ENCODE peak calls at places on chromosomes 2 and 18, in eight cellular contexts. A, S, W, Z, X, C, M and I are unnamed samples.

GRCh38 chr2:191791953-191792560 is 54.8 kb downstream of the CAVIN2 start:
- DNase-seq in W (no peak), X (no peak), A (no peak), M (no peak), Z (peak), C (no peak), S (no peak), I (no peak)

GRCh38 chr18:44681611-44682010 is 923 bp downstream of the SETBP1 start:
- DNase-seq in X (no peak), Z (no peak), W (no peak), S (no peak), C (no peak), A (no peak), M (no peak), I (no peak)

GRCh38 chr2:147469471-147469870 is 375.4 kb upstream of the ACVR2A start:
- DNase-seq in C (no peak), M (no peak), W (no peak), A (no peak), S (no peak), Z (no peak), X (no peak), I (no peak)

GRCh38 chr18:3350566-3351527 is 88.9 kb downstream of the MYL12B start:
- DNase-seq in M (no peak), C (no peak), X (no peak), W (no peak), A (no peak), Z (peak), S (peak), I (no peak)

GRCh38 chr2:171522057-171522803 is at the start of gene CYBRD1:
- DNase-seq in A (peak), X (peak), S (no peak), M (peak), C (peak), W (peak), Z (peak), I (peak)

GRCh38 chr2:239555566-239555895 is 154.7 kb upstream of the HDAC4 start:
- DNase-seq in S (no peak), X (no peak), Z (no peak), C (no peak), A (no peak), M (no peak), W (no peak), I (no peak)

GRCh38 chr2:24814498-24814897 is 21.3 kb downstream of the CENPO start:
- DNase-seq in X (no peak), S (no peak), W (no peak), C (no peak), Z (no peak), A (no peak), M (no peak), I (no peak)

GRCh38 chr18:75065251-75066000 is 143.5 kb downstream of the PTGR3 start:
- DNase-seq in M (no peak), C (no peak), W (no peak), X (no peak), Z (no peak), S (no peak), A (no peak), I (no peak)

GRCh38 chr2:158004131-158004530 is 97.5 kb upstream of the UPP2 start:
- DNase-seq in S (no peak), Z (no peak), M (no peak), A (no peak), W (no peak), X (no peak), C (no peak), I (no peak)

GRCh38 chr2:204362603-204363002 is 182.7 kb upstream of the PARD3B start:
- DNase-seq in A (no peak), W (no peak), Z (no peak), C (no peak), M (no peak), S (no peak), X (no peak), I (no peak)

GRCh38 chr2:12176621-12177020 is 430.2 kb downstream of the LPIN1 start:
- DNase-seq in C (no peak), W (no peak), M (no peak), S (no peak), Z (no peak), X (no peak), A (no peak), I (no peak)

GRCh38 chr2:206603269-206603668 is 39.0 kb upstream of the FAM237A start:
- DNase-seq in C (no peak), X (no peak), A (no peak), S (no peak), Z (no peak), M (no peak), W (no peak), I (no peak)

GRCh38 chr2:237427807-237428506 is 14.0 kb upstream of the COL6A3 start:
- DNase-seq in S (no peak), A (no peak), W (no peak), M (no peak), X (no peak), C (no peak), Z (no peak), I (no peak)

GRCh38 chr18:44733069-44733753 is 52.5 kb downstream of the SETBP1 start:
- DNase-seq in W (no peak), A (no peak), Z (peak), S (no peak), X (no peak), C (no peak), M (no peak), I (no peak)

GRCh38 chr2:58019209-58019608 is 27.4 kb upstream of the VRK2 start:
- DNase-seq in C (no peak), A (no peak), M (no peak), S (no peak), Z (peak), W (no peak), X (no peak), I (no peak)

GRCh38 chr2:19362094-19362649 is 3.7 kb upstream of the OSR1 start:
- DNase-seq in M (no peak), A (no peak), Z (peak), X (no peak), S (no peak), W (peak), C (no peak), I (no peak)

GRCh38 chr2:12948231-12948962 is 231.7 kb downstream of the TRIB2 start:
- DNase-seq in C (no peak), Z (peak), X (no peak), A (no peak), W (no peak), M (no peak), S (no peak), I (no peak)

GRCh38 chr18:3998698-3999333 is 456.3 kb downstream of the DLGAP1 start:
- DNase-seq in M (no peak), Z (peak), C (no peak), X (no peak), A (no peak), S (peak), W (peak), I (no peak)

GRCh38 chr2:215728504-215729065 is 284.8 kb downstream of the MREG start:
- DNase-seq in C (no peak), W (peak), M (no peak), X (no peak), S (no peak), A (no peak), Z (peak), I (no peak)

GRCh38 chr2:28752608-28752984 is 966 bp downstream of the PPP1CB start:
- DNase-seq in S (no peak), A (no peak), W (no peak), Z (no peak), C (no peak), M (no peak), X (no peak), I (no peak)

GRCh38 chr2:28754321-28754720 is 2.7 kb downstream of the PPP1CB start:
- DNase-seq in A (no peak), Z (peak), W (no peak), M (no peak), S (no peak), C (no peak), X (no peak), I (no peak)

GRCh38 chr2:28751956-28752607 is 452 bp downstream of the PPP1CB start:
- DNase-seq in C (peak), A (no peak), W (no peak), S (no peak), Z (no peak), M (peak), X (peak), I (peak)

GRCh38 chr2:28751102-28751955 is at the start of gene PPP1CB:
- DNase-seq in C (peak), M (peak), X (peak), S (peak), A (peak), W (peak), Z (peak), I (peak)

DNA sequence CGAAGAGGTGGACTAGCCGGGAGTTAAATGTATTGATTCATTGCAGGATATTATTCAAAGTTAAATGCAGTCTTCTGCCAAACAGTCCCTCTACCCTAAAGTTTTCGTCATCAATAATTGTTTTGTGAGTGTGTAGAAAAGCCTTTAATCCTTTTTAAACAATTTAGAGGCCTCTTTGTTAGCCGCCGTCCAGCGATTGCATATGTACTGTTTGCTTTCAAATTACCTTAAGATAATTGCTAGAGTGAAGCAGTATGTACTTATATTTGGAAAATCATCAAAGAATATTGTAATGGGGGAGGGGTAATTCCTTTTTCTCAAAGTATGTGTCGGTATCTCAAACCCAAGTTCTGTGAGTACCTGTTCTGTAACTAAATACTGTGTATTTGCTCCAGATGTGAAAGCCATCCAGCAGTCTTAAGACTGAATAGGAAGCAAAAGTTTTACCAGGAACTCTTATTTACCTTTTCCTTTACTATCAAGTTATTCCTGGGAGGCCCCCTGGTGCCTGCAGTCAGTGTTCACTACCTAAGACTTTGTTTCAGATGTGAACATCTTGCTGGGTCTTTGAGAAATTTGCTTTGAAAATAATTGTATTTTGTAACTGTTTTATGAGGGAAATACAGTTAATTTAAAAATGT is 1.5 kb downstream of the PPP1CB start:
- DNase-seq in S (peak), W (peak), A (peak), Z (peak), M (no peak), C (peak), X (peak), I (no peak)
- TF ChIP-seq POLR2A in S (no peak), W (no peak), A (no peak), Z (no peak), M (no peak), C (no peak), X (no peak), I (no peak)

DNA sequence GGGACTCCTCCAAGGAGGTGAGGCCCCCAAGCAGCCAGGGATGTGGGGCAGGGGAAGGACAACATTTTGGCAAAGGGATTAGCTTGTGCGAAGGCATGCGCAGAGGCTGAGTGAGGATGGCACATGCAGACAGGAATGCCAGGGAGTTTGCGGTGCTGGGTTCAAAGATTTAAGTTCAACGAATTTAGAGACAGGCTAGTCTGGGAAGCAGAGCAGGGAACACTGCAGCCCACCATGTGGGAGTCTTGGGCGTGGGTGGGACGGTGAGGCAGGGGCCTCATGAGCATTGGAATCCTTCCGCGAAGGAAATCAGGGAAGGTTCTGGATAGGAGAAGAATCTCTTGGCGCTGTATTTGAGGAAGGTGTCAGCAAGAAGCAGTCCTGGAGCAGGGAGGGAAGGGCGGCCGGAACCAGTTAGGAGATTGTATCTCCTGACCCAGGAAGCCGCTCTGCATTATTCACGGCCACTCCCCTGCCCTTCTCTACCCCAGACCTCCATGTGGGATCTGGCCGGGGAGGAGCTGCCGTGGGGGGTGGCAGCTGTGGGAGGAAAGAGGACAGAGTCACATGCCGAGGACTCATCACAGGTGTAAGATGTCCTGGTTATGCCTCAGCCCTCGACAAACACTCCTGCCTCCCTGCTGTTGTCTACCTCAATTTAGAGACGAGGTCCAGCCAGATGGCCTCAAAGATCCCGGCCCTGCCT is 123.6 kb upstream of the SMAD2 start:
- DNase-seq in X (peak), Z (no peak), A (no peak), S (no peak), M (no peak), C (no peak), W (no peak), I (no peak)
- TF ChIP-seq POLR2A in X (no peak), Z (no peak), A (no peak), S (no peak), M (no peak), C (no peak), W (no peak), I (no peak)

GRCh38 chr2:156321243-156321904 is 11.1 kb downstream of the NR4A2 start:
- DNase-seq in X (peak), Z (no peak), W (no peak), M (no peak), S (no peak), C (peak), A (no peak), I (no peak)

GRCh38 chr2:156325671-156326385 is 6.7 kb downstream of the NR4A2 start:
- DNase-seq in Z (no peak), C (no peak), X (no peak), M (no peak), S (no peak), W (no peak), A (no peak), I (no peak)

GRCh38 chr2:156322103-156322671 is 10.3 kb downstream of the NR4A2 start:
- DNase-seq in Z (no peak), X (no peak), A (no peak), M (no peak), S (no peak), W (no peak), C (no peak), I (no peak)

GRCh38 chr2:156322681-156323211 is 9.8 kb downstream of the NR4A2 start:
- DNase-seq in W (no peak), A (no peak), C (no peak), Z (no peak), X (no peak), S (no peak), M (no peak), I (no peak)

DNA sequence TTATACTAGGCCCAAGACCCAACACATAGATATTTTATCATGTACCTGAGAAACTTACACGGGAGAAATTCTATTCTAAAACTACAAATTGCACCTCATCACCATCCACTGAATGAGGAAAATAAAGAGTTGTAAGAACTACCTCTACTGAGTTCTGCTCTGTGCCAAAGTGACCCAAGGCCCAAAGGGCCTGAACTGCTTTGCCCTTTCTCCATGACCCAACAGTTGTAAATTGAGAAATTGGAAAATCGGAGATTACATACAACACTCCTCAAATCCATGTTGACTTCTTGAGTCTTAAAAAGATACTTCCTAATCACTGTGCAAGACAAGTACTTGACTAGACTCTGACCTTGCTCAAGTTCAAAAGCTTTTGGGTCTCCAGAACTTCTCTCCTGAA is 8.8 kb downstream of the NR4A2 start:
- DNase-seq in S (no peak), A (no peak), Z (no peak), W (no peak), M (no peak), C (no peak), X (no peak), I (no peak)
- TF ChIP-seq POLR2A in S (no peak), A (no peak), Z (peak), W (no peak), M (no peak), C (no peak), X (no peak), I (no peak)

GRCh38 chr2:102141915-102142828 is at the start of gene IL1R1:
- DNase-seq in Z (peak), W (peak), C (peak), M (peak), A (peak), S (no peak), X (peak), I (no peak)
- TF ChIP-seq POLR2A in Z (peak), W (no peak), C (no peak), M (no peak), A (peak), S (peak), X (peak), I (no peak)

GRCh38 chr2:134120718-134121630 is 132.9 kb upstream of the MGAT5 start:
- DNase-seq in C (peak), Z (peak), M (peak), X (peak), S (no peak), A (peak), W (peak), I (no peak)
- TF ChIP-seq POLR2A in C (no peak), Z (no peak), M (no peak), X (no peak), S (no peak), A (no peak), W (no peak), I (no peak)

GRCh38 chr2:225600865-225601264 is 201.4 kb downstream of the NYAP2 start:
- DNase-seq in W (no peak), Z (no peak), M (no peak), S (no peak), C (no peak), A (no peak), X (no peak), I (no peak)
- TF ChIP-seq POLR2A in W (no peak), Z (no peak), M (no peak), S (no peak), C (no peak), A (no peak), X (no peak), I (no peak)

GRCh38 chr2:212904646-212905045 is 246.8 kb downstream of the IKZF2 start:
- DNase-seq in W (no peak), M (no peak), A (no peak), C (no peak), Z (no peak), S (no peak), X (no peak), I (no peak)

GRCh38 chr2:212906620-212907019 is 244.8 kb downstream of the IKZF2 start:
- DNase-seq in M (no peak), Z (no peak), S (no peak), C (no peak), X (no peak), W (no peak), A (no peak), I (no peak)

GRCh38 chr2:212903413-212903812 is 248.0 kb downstream of the IKZF2 start:
- DNase-seq in W (no peak), S (no peak), M (no peak), Z (no peak), C (no peak), X (no peak), A (no peak), I (no peak)

GRCh38 chr2:212908031-212908430 is 243.4 kb downstream of the IKZF2 start:
- DNase-seq in A (no peak), W (no peak), C (no peak), M (no peak), X (no peak), Z (no peak), S (no peak), I (no peak)

DNA sequence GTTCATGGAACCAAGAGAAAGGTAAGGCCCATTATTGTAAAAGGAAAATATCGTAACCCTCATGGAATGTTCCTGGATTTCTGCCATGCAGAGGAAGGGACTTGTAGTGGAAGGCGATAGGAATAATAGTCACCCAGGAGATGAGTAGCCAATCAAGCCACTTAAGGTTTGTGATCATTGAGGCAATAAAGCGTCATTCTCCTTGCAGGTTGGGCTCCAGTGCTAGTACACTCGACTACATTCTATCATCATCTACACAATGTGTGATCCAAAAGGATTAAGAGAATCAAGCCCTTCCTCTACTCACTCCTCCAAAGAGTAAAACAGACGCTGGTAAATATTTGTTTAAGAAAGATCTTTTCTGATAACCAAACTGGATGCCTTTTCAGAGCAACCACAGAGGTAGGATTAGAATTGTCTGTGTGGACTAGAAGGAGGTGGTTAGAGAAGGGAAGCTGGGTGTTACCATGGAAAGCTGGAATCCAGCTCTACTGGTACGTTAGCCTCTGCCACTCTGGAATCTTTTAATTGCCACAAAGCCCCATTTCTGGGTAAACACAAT is 245.7 kb downstream of the IKZF2 start:
- DNase-seq in Z (peak), C (no peak), S (no peak), W (no peak), A (no peak), M (no peak), X (no peak), I (no peak)
- TF ChIP-seq POLR2A in Z (no peak), C (no peak), S (no peak), W (no peak), A (no peak), M (no peak), X (no peak), I (no peak)